ENCODE peak calls at places on chromosomes 7 and 10, in seven cellular contexts. P is COR-L47; A is activated CD4-positive, CD25-positive, alpha-beta regulatory T cell; E is NCI-H146; V is heart left ventricle; D is endothelial cell; K is iPS-NIHi11. R is an unnamed sample.
A peak's percentile ranks its signal among the peaks of the same experiment; 100 is the strongest.

GRCh38 chr10:18254086-18254485 is 113.9 kb downstream of the CACNB2 start:
- DNase-seq in P (no peak), A (no peak), E (no peak), V (no peak), D (no peak), K (no peak), R (no peak)

GRCh38 chr7:35624299-35625186 is 70.4 kb downstream of the HERPUD2 start:
- DNase-seq in P (peak; percentile 49), A (peak; percentile 1), E (peak; percentile 58), V (peak; percentile 36), D (peak; percentile 63), K (peak; percentile 77), R (peak; percentile 20)

GRCh38 chr7:117281562-117281961 is 41.3 kb downstream of the WNT2 start:
- DNase-seq in P (no peak), A (no peak), E (no peak), V (no peak), D (no peak), K (no peak), R (no peak)

GRCh38 chr7:152501506-152501905 is 65.7 kb upstream of the KMT2C start:
- DNase-seq in P (no peak), A (no peak), E (no peak), V (no peak), D (no peak), K (no peak), R (no peak)

GRCh38 chr10:103715430-103715829 is 139.9 kb downstream of the SH3PXD2A start:
- DNase-seq in P (no peak), A (no peak), E (no peak), V (no peak), D (no peak), K (no peak), R (no peak)

GRCh38 chr10:14016942-14017341 is 313.8 kb downstream of the FRMD4A start:
- DNase-seq in P (no peak), A (no peak), E (peak; percentile 41), V (no peak), D (no peak), K (no peak), R (no peak)

GRCh38 chr10:14873090-14873760 is 5.4 kb upstream of the SUV39H2 start:
- DNase-seq in P (no peak), A (no peak), E (no peak), V (no peak), D (no peak), K (no peak), R (no peak)

GRCh38 chr10:33332183-33333031 is 2.1 kb downstream of the NRP1 start:
- DNase-seq in P (no peak), A (no peak), E (no peak), V (no peak), D (no peak), K (no peak), R (no peak)

GRCh38 chr10:77196616-77197015 is 441.0 kb downstream of the KCNMA1 start:
- DNase-seq in P (no peak), A (no peak), E (no peak), V (no peak), D (no peak), K (no peak), R (no peak)

R was measured in stimulated activated naive B cell treated with anti-CD40 and anti-IgM and Interleukin-4, amounts not matched to agents 10 μg/mL and 1 μg/mL and 100 μg/mL, for 72 hours.